ENCODE peak calls at places on chromosomes 13 and 19, in seven cellular contexts. N is upper lobe of right lung; A is spleen; J is activated T-cell treated with anti-CD3 and anti-CD28 coated beads, Interleukin-2, amount 50 U/mL, for 4 hours; X is HFF-Myc; I is left cardiac atrium; V is activated naive CD4-positive, alpha-beta T cell treated with anti-CD3 and anti-CD28 coated beads for 36 hours. F is an unnamed sample.

GRCh38 chr19:58227964-58228583 is 640 bp upstream of the ZNF544 start:
- DNase-seq in J (no peak), A (no peak), X (no peak), V (no peak), I (no peak), N (no peak), F (no peak)

GRCh38 chr19:12733369-12733896 is 1.1 kb downstream of the TRIR start:
- DNase-seq in N (no peak), J (peak; percentile 40), X (no peak), I (no peak), A (no peak), V (peak; percentile 82), F (no peak)

GRCh38 chr19:36963262-36963661 is 47.1 kb downstream of the ZNF568 start:
- DNase-seq in J (no peak), V (no peak), I (no peak), A (no peak), N (no peak), X (no peak), F (peak; percentile 97)

GRCh38 chr19:16825312-16826168 is 3.7 kb upstream of the SIN3B start:
- DNase-seq in X (peak; percentile 69), I (peak; percentile 68), N (no peak), V (no peak), J (no peak), A (no peak), F (peak; percentile 58)

GRCh38 chr13:95865080-95865597 is 188.1 kb downstream of the UGGT2 start:
- DNase-seq in N (no peak), I (no peak), A (no peak), J (no peak), X (no peak), V (no peak), F (no peak)

GRCh38 chr19:10254244-10254643 is 2.2 kb downstream of the MRPL4 start:
- DNase-seq in J (no peak), I (no peak), N (no peak), A (no peak), X (no peak), V (no peak), F (no peak)

GRCh38 chr13:108527849-108528248 is 101.6 kb upstream of the MYO16 start:
- DNase-seq in I (no peak), V (no peak), N (no peak), J (no peak), A (no peak), X (no peak), F (peak; percentile 52)

GRCh38 chr13:79631260-79631659 is 150.3 kb downstream of the NDFIP2 start:
- DNase-seq in A (no peak), J (no peak), V (no peak), N (no peak), X (peak; percentile 70), I (no peak), F (peak; percentile 50)

GRCh38 chr19:5339470-5339949 is 1.1 kb downstream of the PTPRS start:
- DNase-seq in V (no peak), X (no peak), N (no peak), I (no peak), A (no peak), J (no peak), F (no peak)

GRCh38 chr13:20353973-20354372 is 121.9 kb upstream of the GJB6 start:
- DNase-seq in N (no peak), A (no peak), V (no peak), X (no peak), I (no peak), J (no peak), F (no peak)

GRCh38 chr19:57633832-57634131 is 814 bp downstream of the ZNF211 start:
- DNase-seq in I (no peak), A (peak; percentile 68), J (no peak), X (no peak), N (no peak), V (no peak), F (no peak)

GRCh38 chr19:48271531-48272151 is 1.8 kb downstream of the ZNF114 start:
- DNase-seq in J (no peak), I (peak; percentile 52), X (no peak), N (peak; percentile 74), A (peak; percentile 85), V (peak; percentile 23), F (no peak)

GRCh38 chr19:44718441-44719261 is 19.7 kb downstream of the CEACAM16 start:
- DNase-seq in X (peak; percentile 56), N (peak; percentile 74), V (no peak), I (peak; percentile 89), J (no peak), A (no peak), F (no peak)

GRCh38 chr19:13103961-13104847 is 1.5 kb upstream of the LYL1 start:
- DNase-seq in I (peak; percentile 85), J (peak; percentile 57), X (no peak), V (peak; percentile 72), A (peak; percentile 98), N (peak; percentile 83), F (no peak)

GRCh38 chr19:19587776-19588175 is 30.7 kb downstream of the PBX4 start:
- DNase-seq in A (no peak), I (no peak), J (no peak), X (no peak), V (no peak), N (no peak), F (no peak)

GRCh38 chr19:39968789-39969188 is 2.2 kb upstream of the PSMC4 start:
- DNase-seq in X (no peak), V (no peak), J (no peak), A (no peak), N (no peak), I (no peak), F (no peak)

GRCh38 chr19:5615756-5616327 is 6.7 kb downstream of the SAFB2 start:
- DNase-seq in X (no peak), V (no peak), A (no peak), J (no peak), N (no peak), I (no peak), F (no peak)

GRCh38 chr19:34556500-34556899 is 74.9 kb downstream of the WTIP start:
- DNase-seq in V (peak; percentile 65), J (no peak), I (no peak), N (no peak), X (peak; percentile 2), A (no peak), F (no peak)

GRCh38 chr13:49097374-49097773 is 121.7 kb downstream of the FNDC3A start:
- DNase-seq in J (no peak), X (no peak), A (no peak), V (no peak), N (no peak), I (no peak), F (no peak)

GRCh38 chr13:109672545-109672944 is 113.8 kb downstream of the IRS2 start:
- DNase-seq in X (no peak), J (no peak), V (no peak), A (no peak), I (no peak), N (no peak), F (no peak)

GRCh38 chr19:12752056-12752781 is 628 bp downstream of the BEST2 start:
- DNase-seq in A (no peak), N (no peak), V (no peak), X (no peak), J (no peak), I (no peak), F (no peak)

GRCh38 chr13:48904668-48905290 is 70.9 kb upstream of the FNDC3A start:
- DNase-seq in J (no peak), V (no peak), X (no peak), N (no peak), I (no peak), A (no peak), F (no peak)

GRCh38 chr13:84400711-84401110 is 518.4 kb upstream of the SLITRK1 start:
- DNase-seq in J (no peak), A (no peak), X (peak; percentile 1), N (no peak), V (no peak), I (no peak), F (no peak)

GRCh38 chr13:110831437-110832204 is 83.2 kb downstream of the ANKRD10 start:
- DNase-seq in A (no peak), N (no peak), V (no peak), J (no peak), I (no peak), X (no peak), F (no peak)

GRCh38 chr13:28299941-28300340 is 161.6 kb downstream of the PAN3 start:
- DNase-seq in I (no peak), X (no peak), N (no peak), J (no peak), A (no peak), V (no peak), F (peak; percentile 60)

GRCh38 chr19:34254552-34255432 is at the start of gene GARRE1:
- DNase-seq in J (peak; percentile 79), V (peak; percentile 27), X (no peak), I (peak; percentile 54), A (peak; percentile 86), N (peak; percentile 84), F (peak; percentile 45)

GRCh38 chr19:1189419-1189818 is 15.4 kb upstream of the SBNO2 start:
- DNase-seq in J (peak; percentile 52), V (peak; percentile 87), X (no peak), A (no peak), N (no peak), I (no peak), F (no peak)

GRCh38 chr13:22049384-22049783 is 378.5 kb downstream of the FGF9 start:
- DNase-seq in V (no peak), X (no peak), A (no peak), I (no peak), N (no peak), J (no peak), F (peak; percentile 49)

GRCh38 chr13:81551036-81551435 is 1210.1 kb upstream of the SPRY2 start:
- DNase-seq in N (no peak), V (no peak), I (no peak), A (no peak), J (no peak), X (no peak), F (no peak)

GRCh38 chr13:87426737-87427136 is 244.4 kb upstream of the SLITRK5 start:
- DNase-seq in N (no peak), J (no peak), I (no peak), X (no peak), V (no peak), A (no peak), F (no peak)